ENCODE peak calls at places on chromosomes 4 and X, in five cellular contexts. Z is ovary, V is IMR-90, X is nephron progenitor cell, S is progenitor cell of endocrine pancreas. P is an unnamed sample.

GRCh38 chrX:68332156-68332823 is 101.0 kb downstream of the OPHN1 start:
- DNase-seq in Z (no peak), V (no peak), X (no peak), S (no peak), P (no peak)

GRCh38 chrX:14095702-14096101 is 66.0 kb upstream of the GEMIN8 start:
- DNase-seq in Z (peak), V (peak), X (peak), S (peak), P (peak)

GRCh38 chr4:182062458-182062857 is 180.7 kb upstream of the TENM3 start:
- DNase-seq in Z (no peak), V (no peak), X (no peak), S (no peak), P (no peak)

GRCh38 chr4:86482851-86483490 is 111.1 kb upstream of the PTPN13 start:
- DNase-seq in Z (no peak), V (no peak), X (peak), S (no peak), P (peak)

GRCh38 chrX:118495958-118496762 is 545 bp downstream of the DOCK11 start:
- DNase-seq in Z (peak), V (no peak), X (no peak), S (peak), P (peak)

GRCh38 chr4:37719021-37719420 is 32.8 kb upstream of the RELL1 start:
- DNase-seq in Z (no peak), V (peak), X (no peak), S (no peak), P (no peak)

GRCh38 chr4:1376841-1377605 is 29.2 kb downstream of the NKX1-1 start:
- DNase-seq in Z (peak), V (no peak), X (no peak), S (no peak), P (no peak)

GRCh38 chr4:170465434-170465833 is 375.7 kb upstream of the AADAT start:
- DNase-seq in Z (no peak), V (no peak), X (no peak), S (no peak), P (no peak)

GRCh38 chrX:31580227-31580626 is 508.4 kb upstream of the FTHL17 start:
- DNase-seq in Z (no peak), V (peak), X (peak), S (no peak), P (no peak)

GRCh38 chrX:104565791-104566687 is at the start of gene IL1RAPL2:
- DNase-seq in Z (no peak), V (no peak), X (peak), S (peak), P (peak)

GRCh38 chrX:39508300-39508692 is 589.5 kb downstream of the BCOR start:
- DNase-seq in Z (no peak), V (no peak), X (no peak), S (no peak), P (no peak)

GRCh38 chrX:153649915-153650782 is 3.1 kb downstream of the DUSP9 start:
- DNase-seq in Z (peak), V (no peak), X (no peak), S (no peak), P (no peak)

GRCh38 chr4:2222838-2223237 is 19.1 kb downstream of the HAUS3 start:
- DNase-seq in Z (no peak), V (no peak), X (no peak), S (no peak), P (no peak)

GRCh38 chr4:48360285-48360965 is 19.1 kb downstream of the SLAIN2 start:
- DNase-seq in Z (no peak), V (peak), X (no peak), S (no peak), P (no peak)

GRCh38 chrX:149611619-149612018 is 16.5 kb upstream of the HSFX2 start:
- DNase-seq in Z (no peak), V (no peak), X (no peak), S (no peak), P (no peak)

GRCh38 chr4:1058198-1058996 is 47.0 kb downstream of the FGFRL1 start:
- DNase-seq in Z (no peak), V (no peak), X (no peak), S (no peak), P (no peak)

GRCh38 chr4:112593438-112594133 is 43.1 kb downstream of the ZGRF1 start:
- DNase-seq in Z (no peak), V (no peak), X (no peak), S (no peak), P (no peak)

GRCh38 chr4:124079174-124079780 is 633.3 kb downstream of the ANKRD50 start:
- DNase-seq in Z (no peak), V (peak), X (no peak), S (no peak), P (no peak)

GRCh38 chr4:151744614-151745013 is 16.2 kb downstream of the GATB start:
- DNase-seq in Z (no peak), V (peak), X (no peak), S (no peak), P (no peak)

GRCh38 chr4:42596918-42597317 is 60.0 kb downstream of the ATP8A1 start:
- DNase-seq in Z (no peak), V (no peak), X (no peak), S (no peak), P (no peak)

GRCh38 chrX:123422875-123423274 is 238.8 kb downstream of the GRIA3 start:
- DNase-seq in Z (no peak), V (peak), X (peak), S (no peak), P (peak)

GRCh38 chr4:123096038-123096437 is 173.6 kb upstream of the NUDT6 start:
- DNase-seq in Z (no peak), V (no peak), X (no peak), S (no peak), P (peak)

GRCh38 chrX:66638591-66639500 is at the start of gene EDA2R:
- DNase-seq in Z (peak), V (peak), X (peak), S (no peak), P (peak)

GRCh38 chr4:1642196-1642951 is 41.7 kb downstream of the FAM53A start:
- DNase-seq in Z (no peak), V (no peak), X (no peak), S (no peak), P (no peak)

GRCh38 chr4:16852168-16852567 is 46.3 kb downstream of the LDB2 start:
- DNase-seq in Z (no peak), V (peak), X (no peak), S (no peak), P (no peak)

GRCh38 chr4:185738038-185738552 is 73.9 kb downstream of the SORBS2 start:
- DNase-seq in Z (no peak), V (peak), X (no peak), S (no peak), P (no peak)

GRCh38 chr4:83316459-83317170 is 18.0 kb downstream of the HPSE start:
- DNase-seq in Z (no peak), V (no peak), X (no peak), S (no peak), P (no peak)

GRCh38 chr4:67871867-67872266 is 11.9 kb downstream of the TMPRSS11D start:
- DNase-seq in Z (no peak), V (peak), X (no peak), S (no peak), P (no peak)

GRCh38 chrX:7233632-7234406 is 85.9 kb upstream of the PUDP start:
- DNase-seq in Z (no peak), V (no peak), X (no peak), S (no peak), P (no peak)

GRCh38 chr4:3355266-3355748 is 62.5 kb downstream of the RGS12 start:
- DNase-seq in Z (no peak), V (no peak), X (no peak), S (no peak), P (no peak)

GRCh38 chr4:78671812-78672440 is 104.2 kb upstream of the BMP2K start:
- DNase-seq in Z (no peak), V (no peak), X (no peak), S (no peak), P (no peak)

GRCh38 chr4:78666830-78667258 is 109.3 kb upstream of the BMP2K start:
- DNase-seq in Z (no peak), V (no peak), X (no peak), S (no peak), P (no peak)

GRCh38 chr4:78667337-78667736 is 108.8 kb upstream of the BMP2K start:
- DNase-seq in Z (no peak), V (no peak), X (no peak), S (no peak), P (no peak)

GRCh38 chr4:78667764-78668163 is 108.4 kb upstream of the BMP2K start:
- DNase-seq in Z (no peak), V (no peak), X (no peak), S (no peak), P (no peak)

GRCh38 chr4:78669453-78669852 is 106.7 kb upstream of the BMP2K start:
- DNase-seq in Z (no peak), V (no peak), X (no peak), S (no peak), P (no peak)
- TF ChIP-seq CTCF in Z (no peak), V (no peak), X (peak), S (peak), P (peak)

DNA sequence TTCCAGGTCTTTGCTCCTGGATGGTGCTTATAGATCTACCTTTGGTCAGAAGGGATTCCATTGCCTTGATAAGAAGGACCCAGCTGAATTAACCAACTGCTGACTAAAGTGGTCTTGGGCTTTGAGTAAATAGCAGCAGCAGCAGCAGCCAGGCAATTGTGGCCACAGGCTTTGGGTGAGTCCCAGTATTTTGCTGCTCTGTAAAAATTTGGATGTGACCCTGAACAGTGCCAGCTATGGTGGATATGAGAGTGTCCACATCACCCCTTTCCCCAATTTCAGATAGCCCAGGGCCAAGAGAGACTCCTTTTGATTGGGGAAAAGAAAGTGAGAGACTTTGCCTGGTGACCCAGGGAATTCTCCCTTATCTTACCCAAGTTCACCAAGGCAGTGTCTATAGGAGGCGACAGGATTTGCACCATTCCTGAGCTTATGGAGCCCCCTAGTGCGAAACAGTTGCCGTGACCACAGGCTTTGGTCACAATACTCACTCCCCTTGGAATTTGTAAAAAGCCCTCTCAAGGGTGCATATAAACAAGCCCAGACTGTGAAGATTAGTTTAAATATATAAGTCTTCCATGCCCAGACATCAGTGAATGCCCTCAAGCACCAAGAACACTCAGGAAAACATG is 518.0 kb downstream of the TMA16 start:
- DNase-seq in Z (no peak), V (no peak), X (peak), S (peak), P (peak)
- TF ChIP-seq CTCF in Z (no peak), V (peak), X (peak), S (peak), P (peak)

GRCh38 chrX:20254712-20255299 is 11.9 kb downstream of the RPS6KA3 start:
- DNase-seq in Z (no peak), V (peak), X (no peak), S (no peak), P (no peak)

GRCh38 chrX:20248592-20249192 is 18.0 kb downstream of the RPS6KA3 start:
- DNase-seq in Z (no peak), V (no peak), X (no peak), S (no peak), P (no peak)

GRCh38 chrX:20253232-20253543 is 13.5 kb downstream of the RPS6KA3 start:
- DNase-seq in Z (no peak), V (no peak), X (no peak), S (no peak), P (no peak)

DNA sequence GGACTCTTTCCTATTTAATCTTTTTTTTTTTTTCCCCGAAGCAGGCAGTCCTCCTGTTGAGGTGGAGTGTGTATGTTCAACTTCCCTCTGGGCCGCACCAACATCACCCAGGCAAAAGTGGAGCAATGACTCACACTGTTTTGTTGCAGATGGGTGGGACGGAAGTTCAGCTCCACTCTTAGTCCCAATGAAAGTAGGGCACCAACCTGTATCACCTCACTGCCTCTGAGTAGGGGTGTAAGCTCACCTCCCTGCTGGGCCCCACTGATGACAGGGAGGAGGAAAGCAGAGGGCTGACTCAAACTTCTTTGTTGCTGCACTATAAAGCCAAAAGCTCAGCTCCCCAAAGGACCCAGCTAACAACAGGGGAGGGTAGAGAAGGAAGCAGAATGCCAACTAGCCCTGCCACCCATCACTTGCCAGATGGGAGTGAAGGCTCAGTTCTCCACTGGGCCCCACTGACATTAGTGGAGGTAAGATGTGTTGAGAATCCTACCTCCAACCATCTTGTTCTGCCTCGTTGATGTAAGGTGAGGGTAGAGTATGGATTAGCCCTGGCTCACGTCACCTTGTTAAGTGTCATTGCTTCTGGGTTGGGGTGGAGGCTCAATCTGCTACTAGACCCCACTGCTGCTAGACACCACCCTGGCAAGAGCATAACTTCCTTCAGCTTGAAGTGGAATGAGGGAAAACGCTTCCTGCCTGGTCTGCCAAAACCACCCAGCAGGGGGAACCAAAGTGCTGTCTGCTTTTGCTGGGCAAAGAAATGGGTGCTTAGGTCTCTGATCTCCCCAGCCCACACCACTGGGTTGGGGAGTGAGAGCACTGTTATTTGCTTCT is 14.1 kb downstream of the RPS6KA3 start:
- DNase-seq in Z (no peak), V (peak), X (peak), S (peak), P (peak)
- TF ChIP-seq CTCF in Z (no peak), V (peak), X (no peak), S (peak), P (peak)

GRCh38 chr4:126544276-126544675 is 1088.5 kb upstream of the INTU start:
- DNase-seq in Z (no peak), V (no peak), X (no peak), S (no peak), P (no peak)

GRCh38 chr4:126541820-126542219 is 1090.9 kb upstream of the INTU start:
- DNase-seq in Z (no peak), V (no peak), X (no peak), S (no peak), P (no peak)

GRCh38 chr4:126539771-126540170 is 1093.0 kb upstream of the INTU start:
- DNase-seq in Z (no peak), V (no peak), X (no peak), S (no peak), P (no peak)
- TF ChIP-seq CTCF in Z (no peak), V (no peak), X (no peak), S (no peak), P (no peak)

GRCh38 chrX:34300871-34301270 is 168.8 kb upstream of the FAM47A start:
- DNase-seq in Z (no peak), V (peak), X (peak), S (peak), P (peak)
- TF ChIP-seq CTCF in Z (peak), V (peak), X (peak), S (peak), P (peak)

DNA sequence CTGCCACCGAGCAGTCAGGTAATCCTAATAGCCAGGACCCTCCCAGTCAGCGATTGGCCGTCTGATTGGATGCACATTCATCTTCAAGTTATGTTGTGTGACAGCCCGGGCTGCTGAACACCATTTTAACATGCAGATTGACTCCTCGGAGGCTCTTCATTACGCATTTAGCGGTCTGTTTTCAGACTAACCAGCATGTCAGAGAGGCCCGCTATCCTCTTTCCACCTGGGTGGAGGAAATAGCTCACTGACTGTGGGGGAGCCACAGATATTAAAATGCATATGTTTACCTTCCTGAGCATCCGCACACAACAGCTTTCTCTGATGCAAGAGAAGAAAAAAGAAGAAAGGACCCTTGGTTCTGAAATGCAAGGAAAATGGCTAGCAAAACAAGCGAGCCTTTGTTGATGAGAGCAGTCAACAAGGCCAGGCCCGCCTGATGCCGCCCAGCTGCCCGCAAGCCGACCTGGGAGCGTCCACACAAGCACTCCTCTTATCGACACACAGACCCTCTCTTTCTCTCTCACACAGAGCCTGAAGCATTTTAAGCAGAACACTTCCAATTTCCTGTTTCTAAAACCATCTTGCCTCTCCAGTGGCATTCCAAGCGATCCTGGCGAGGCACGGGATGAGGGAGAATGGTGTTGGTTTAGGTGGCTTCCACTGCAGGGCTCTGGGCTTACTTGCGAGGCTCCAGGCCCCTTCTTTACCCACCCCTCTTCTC is 118.3 kb downstream of the MGST2 start:
- DNase-seq in Z (no peak), V (no peak), X (no peak), S (no peak), P (peak)
- TF ChIP-seq CTCF in Z (no peak), V (no peak), X (no peak), S (no peak), P (no peak)

DNA sequence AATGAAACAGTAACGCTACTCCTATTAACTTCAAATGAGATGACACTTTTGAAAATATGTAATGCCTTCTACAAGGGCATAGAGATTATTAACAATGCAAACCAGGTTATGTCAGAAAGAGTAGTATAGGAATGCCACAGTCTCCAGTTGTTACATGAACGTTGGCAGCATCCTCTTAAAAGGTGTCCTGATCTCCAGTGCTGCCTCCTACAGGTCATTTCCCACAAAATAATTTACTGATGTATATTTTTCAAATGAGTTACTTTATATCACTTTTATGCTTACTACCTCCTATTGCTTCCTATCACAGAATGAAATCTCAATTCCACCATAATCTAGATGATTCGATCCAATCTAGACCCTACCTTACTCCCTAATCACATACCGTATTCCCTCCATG is 195.2 kb upstream of the EPHA5 start:
- DNase-seq in Z (no peak), V (no peak), X (no peak), S (no peak), P (peak)
- TF ChIP-seq CTCF in Z (no peak), V (peak), X (peak), S (peak), P (peak)

P was measured in endothelial cell.